ENCODE peak calls at places on chromosome 14, in seven cellular contexts. One of them, this sample, is unnamed.

GRCh38 chr14:91903070-91903469 is 35.7 kb upstream of the TC2N start:
- DNase-seq in H1: no peak
- DNase-seq in GM12878: no peak
- DNase-seq in HepG2: no peak
- DNase-seq in HCT116: no peak
- DNase-seq in K562: no peak
- DNase-seq in endothelial cell of umbilical vein: no peak
- DNase-seq in this sample: no peak

GRCh38 chr14:35140718-35141581 is 18.6 kb downstream of the PRORP start:
- DNase-seq in HepG2: peak
- DNase-seq in GM12878: no peak
- DNase-seq in K562: no peak
- DNase-seq in HCT116: no peak
- DNase-seq in endothelial cell of umbilical vein: peak
- DNase-seq in H1: no peak
- DNase-seq in this sample: no peak

GRCh38 chr14:93970967-93971634 is 5.3 kb downstream of the ASB2 start:
- DNase-seq in endothelial cell of umbilical vein: no peak
- DNase-seq in H1: no peak
- DNase-seq in GM12878: no peak
- DNase-seq in K562: no peak
- DNase-seq in HCT116: no peak
- DNase-seq in HepG2: no peak
- DNase-seq in this sample: no peak

GRCh38 chr14:54728700-54729527 is 162.0 kb downstream of the SAMD4A start:
- DNase-seq in HCT116: no peak
- DNase-seq in K562: no peak
- DNase-seq in HepG2: no peak
- DNase-seq in GM12878: no peak
- DNase-seq in H1: no peak
- DNase-seq in endothelial cell of umbilical vein: no peak
- DNase-seq in this sample: no peak

GRCh38 chr14:75522224-75522764 is at the start of gene BATF:
- DNase-seq in K562: no peak
- DNase-seq in GM12878: no peak
- DNase-seq in HepG2: no peak
- DNase-seq in H1: no peak
- DNase-seq in endothelial cell of umbilical vein: no peak
- DNase-seq in HCT116: no peak
- DNase-seq in this sample: no peak

GRCh38 chr14:66944872-66945271 is 244.4 kb upstream of the GARIN2 start:
- DNase-seq in endothelial cell of umbilical vein: peak
- DNase-seq in H1: no peak
- DNase-seq in K562: no peak
- DNase-seq in HCT116: peak
- DNase-seq in HepG2: peak
- DNase-seq in GM12878: no peak
- DNase-seq in this sample: peak

GRCh38 chr14:60720962-60721330 is 3.2 kb downstream of the SIX4 start:
- DNase-seq in endothelial cell of umbilical vein: no peak
- DNase-seq in K562: no peak
- DNase-seq in HCT116: no peak
- DNase-seq in H1: no peak
- DNase-seq in HepG2: peak
- DNase-seq in GM12878: no peak
- DNase-seq in this sample: no peak

GRCh38 chr14:98015921-98016320 is 1218.7 kb downstream of the VRK1 start:
- DNase-seq in K562: no peak
- DNase-seq in HepG2: no peak
- DNase-seq in HCT116: no peak
- DNase-seq in GM12878: no peak
- DNase-seq in endothelial cell of umbilical vein: no peak
- DNase-seq in H1: no peak
- DNase-seq in this sample: no peak

GRCh38 chr14:83734431-83734830 is 1795.5 kb upstream of the FLRT2 start:
- DNase-seq in HepG2: no peak
- DNase-seq in HCT116: no peak
- DNase-seq in GM12878: no peak
- DNase-seq in K562: no peak
- DNase-seq in H1: no peak
- DNase-seq in endothelial cell of umbilical vein: no peak
- DNase-seq in this sample: no peak

GRCh38 chr14:39310071-39310470 is 76.4 kb downstream of the MIA2 start:
- DNase-seq in endothelial cell of umbilical vein: no peak
- DNase-seq in HCT116: no peak
- DNase-seq in GM12878: no peak
- DNase-seq in K562: no peak
- DNase-seq in H1: no peak
- DNase-seq in HepG2: no peak
- DNase-seq in this sample: no peak

GRCh38 chr14:31988237-31988636 is 88.9 kb upstream of the ARHGAP5 start:
- DNase-seq in H1: no peak
- DNase-seq in K562: no peak
- DNase-seq in endothelial cell of umbilical vein: no peak
- DNase-seq in HepG2: peak
- DNase-seq in HCT116: no peak
- DNase-seq in GM12878: no peak
- DNase-seq in this sample: no peak

GRCh38 chr14:74510955-74511354 is 17.4 kb downstream of the ISCA2 start:
- DNase-seq in H1: no peak
- DNase-seq in endothelial cell of umbilical vein: peak
- DNase-seq in HepG2: no peak
- DNase-seq in HCT116: no peak
- DNase-seq in GM12878: no peak
- DNase-seq in K562: no peak
- DNase-seq in this sample: no peak

GRCh38 chr14:49206832-49207231 is 379.3 kb downstream of the RPS29 start:
- DNase-seq in H1: no peak
- DNase-seq in GM12878: no peak
- DNase-seq in endothelial cell of umbilical vein: no peak
- DNase-seq in K562: no peak
- DNase-seq in HepG2: no peak
- DNase-seq in HCT116: no peak
- DNase-seq in this sample: no peak

GRCh38 chr14:103122578-103123127 is 608 bp upstream of the TNFAIP2 start:
- DNase-seq in K562: no peak
- DNase-seq in endothelial cell of umbilical vein: peak
- DNase-seq in HepG2: no peak
- DNase-seq in GM12878: no peak
- DNase-seq in HCT116: no peak
- DNase-seq in H1: peak
- DNase-seq in this sample: no peak
- TF ChIP-seq EZH2 in K562: no peak
- TF ChIP-seq EZH2 in endothelial cell of umbilical vein: no peak
- TF ChIP-seq EZH2 in HepG2: no peak
- TF ChIP-seq EZH2 in GM12878: no peak
- TF ChIP-seq EZH2 in HCT116: no peak
- TF ChIP-seq EZH2 in H1: peak
- TF ChIP-seq EZH2 in this sample: no peak

DNA sequence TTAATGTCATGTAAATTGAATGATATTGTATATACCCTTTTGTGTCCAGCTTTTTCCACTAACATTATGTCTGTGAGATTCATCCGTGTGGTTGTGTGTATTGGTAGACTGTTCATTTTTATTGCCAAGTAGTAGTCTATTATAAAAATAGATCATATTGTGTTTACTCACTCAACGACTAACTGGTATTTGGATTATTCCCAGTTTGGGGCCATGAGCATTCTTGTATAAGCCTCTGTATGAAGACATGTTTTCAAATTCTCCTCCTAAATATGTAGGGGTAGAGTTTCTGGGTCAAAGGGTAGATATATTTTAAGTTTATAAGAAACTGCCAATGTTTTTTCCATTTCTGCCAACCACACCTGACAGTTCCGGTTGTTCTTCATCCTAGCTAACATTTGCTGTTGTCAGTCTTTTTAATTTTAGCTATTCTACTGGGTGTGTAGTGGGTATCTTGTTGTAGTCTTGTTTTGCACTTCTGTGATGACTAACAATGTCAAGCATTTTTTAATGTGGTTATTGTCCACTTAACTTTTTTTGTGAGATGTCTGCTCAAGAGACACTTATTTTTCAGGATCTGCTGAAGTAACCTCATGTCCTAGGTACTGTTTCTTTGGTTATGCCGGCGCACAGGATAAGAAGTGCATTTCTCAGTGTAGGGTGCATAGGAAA is 93.2 kb downstream of the DACT1 start:
- DNase-seq in HepG2: no peak
- DNase-seq in K562: no peak
- DNase-seq in endothelial cell of umbilical vein: no peak
- DNase-seq in H1: no peak
- DNase-seq in GM12878: no peak
- DNase-seq in HCT116: no peak
- DNase-seq in this sample: no peak
- H3K9ac ChIP-seq in HepG2: no peak
- H3K9ac ChIP-seq in K562: no peak
- H3K9ac ChIP-seq in endothelial cell of umbilical vein: no peak
- H3K9ac ChIP-seq in H1: no peak
- H3K9ac ChIP-seq in GM12878: no peak
- H3K9ac ChIP-seq in HCT116: no peak
- H3K9ac ChIP-seq in this sample: no peak

GRCh38 chr14:80606347-80606772 is 335.2 kb downstream of the CEP128 start:
- DNase-seq in HepG2: no peak
- DNase-seq in HCT116: no peak
- DNase-seq in H1: no peak
- DNase-seq in K562: no peak
- DNase-seq in endothelial cell of umbilical vein: no peak
- DNase-seq in GM12878: no peak
- DNase-seq in this sample: no peak
- TF ChIP-seq POLR2AphosphoS5 in HepG2: no peak
- TF ChIP-seq POLR2AphosphoS5 in HCT116: no peak
- TF ChIP-seq POLR2AphosphoS5 in H1: no peak
- TF ChIP-seq POLR2AphosphoS5 in K562: no peak
- TF ChIP-seq POLR2AphosphoS5 in endothelial cell of umbilical vein: no peak
- TF ChIP-seq POLR2AphosphoS5 in GM12878: no peak
- TF ChIP-seq POLR2AphosphoS5 in this sample: no peak

GRCh38 chr14:104137297-104138097 is 890 bp upstream of the KIF26A start:
- DNase-seq in HCT116: no peak
- DNase-seq in endothelial cell of umbilical vein: peak
- DNase-seq in K562: peak
- DNase-seq in H1: peak
- DNase-seq in HepG2: peak
- DNase-seq in GM12878: no peak
- DNase-seq in this sample: no peak
- TF ChIP-seq EZH2 in HCT116: no peak
- TF ChIP-seq EZH2 in endothelial cell of umbilical vein: no peak
- TF ChIP-seq EZH2 in K562: no peak
- TF ChIP-seq EZH2 in H1: peak
- TF ChIP-seq EZH2 in HepG2: no peak
- TF ChIP-seq EZH2 in GM12878: no peak
- TF ChIP-seq EZH2 in this sample: no peak

DNA sequence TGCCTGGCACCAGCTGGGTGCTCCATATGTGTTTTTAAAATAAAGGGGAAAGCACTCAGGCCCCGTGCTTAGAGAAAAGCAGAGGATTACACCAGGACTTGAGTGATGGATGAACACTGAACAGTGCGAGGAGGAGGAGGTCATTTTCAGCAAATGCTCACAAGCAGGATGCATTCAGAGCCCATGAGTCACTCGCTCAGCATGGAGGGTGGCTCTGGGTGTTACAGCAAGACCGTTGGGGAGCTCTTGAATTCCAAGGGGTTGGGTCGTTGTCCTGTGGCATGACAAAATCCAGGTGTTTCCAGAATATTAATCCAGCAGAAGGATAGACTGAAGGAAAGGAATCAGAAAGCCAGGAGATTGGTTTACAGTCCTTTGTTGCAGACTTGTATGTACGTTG is 2.9 kb upstream of the BDKRB1 start:
- DNase-seq in K562: no peak
- DNase-seq in HCT116: no peak
- DNase-seq in endothelial cell of umbilical vein: no peak
- DNase-seq in GM12878: no peak
- DNase-seq in HepG2: no peak
- DNase-seq in H1: no peak
- DNase-seq in this sample: no peak
- H3K9ac ChIP-seq in K562: no peak
- H3K9ac ChIP-seq in HCT116: no peak
- H3K9ac ChIP-seq in endothelial cell of umbilical vein: no peak
- H3K9ac ChIP-seq in GM12878: no peak
- H3K9ac ChIP-seq in HepG2: no peak
- H3K9ac ChIP-seq in H1: no peak
- H3K9ac ChIP-seq in this sample: no peak

GRCh38 chr14:68607852-68608232 is 185.0 kb downstream of the ZFP36L1 start:
- DNase-seq in endothelial cell of umbilical vein: no peak
- DNase-seq in GM12878: no peak
- DNase-seq in K562: no peak
- DNase-seq in HepG2: no peak
- DNase-seq in H1: no peak
- DNase-seq in HCT116: no peak
- DNase-seq in this sample: no peak
- TF ChIP-seq POLR2AphosphoS5 in endothelial cell of umbilical vein: no peak
- TF ChIP-seq POLR2AphosphoS5 in GM12878: no peak
- TF ChIP-seq POLR2AphosphoS5 in K562: no peak
- TF ChIP-seq POLR2AphosphoS5 in HepG2: no peak
- TF ChIP-seq POLR2AphosphoS5 in H1: no peak
- TF ChIP-seq POLR2AphosphoS5 in HCT116: no peak
- TF ChIP-seq POLR2AphosphoS5 in this sample: no peak

GRCh38 chr14:37591311-37591940 is 3.6 kb downstream of the FOXA1 start:
- DNase-seq in HCT116: no peak
- DNase-seq in GM12878: no peak
- DNase-seq in endothelial cell of umbilical vein: no peak
- DNase-seq in K562: no peak
- DNase-seq in HepG2: no peak
- DNase-seq in H1: peak
- DNase-seq in this sample: no peak
- TF ChIP-seq EZH2 in HCT116: no peak
- TF ChIP-seq EZH2 in GM12878: no peak
- TF ChIP-seq EZH2 in endothelial cell of umbilical vein: no peak
- TF ChIP-seq EZH2 in K562: no peak
- TF ChIP-seq EZH2 in HepG2: no peak
- TF ChIP-seq EZH2 in H1: no peak
- TF ChIP-seq EZH2 in this sample: no peak

GRCh38 chr14:71628433-71628832 is 303.8 kb upstream of the RGS6 start:
- DNase-seq in HCT116: no peak
- DNase-seq in H1: no peak
- DNase-seq in GM12878: no peak
- DNase-seq in HepG2: no peak
- DNase-seq in K562: no peak
- DNase-seq in endothelial cell of umbilical vein: no peak
- DNase-seq in this sample: no peak
- H3K9ac ChIP-seq in HCT116: no peak
- H3K9ac ChIP-seq in H1: no peak
- H3K9ac ChIP-seq in GM12878: no peak
- H3K9ac ChIP-seq in HepG2: no peak
- H3K9ac ChIP-seq in K562: no peak
- H3K9ac ChIP-seq in endothelial cell of umbilical vein: no peak
- H3K9ac ChIP-seq in this sample: no peak

DNA sequence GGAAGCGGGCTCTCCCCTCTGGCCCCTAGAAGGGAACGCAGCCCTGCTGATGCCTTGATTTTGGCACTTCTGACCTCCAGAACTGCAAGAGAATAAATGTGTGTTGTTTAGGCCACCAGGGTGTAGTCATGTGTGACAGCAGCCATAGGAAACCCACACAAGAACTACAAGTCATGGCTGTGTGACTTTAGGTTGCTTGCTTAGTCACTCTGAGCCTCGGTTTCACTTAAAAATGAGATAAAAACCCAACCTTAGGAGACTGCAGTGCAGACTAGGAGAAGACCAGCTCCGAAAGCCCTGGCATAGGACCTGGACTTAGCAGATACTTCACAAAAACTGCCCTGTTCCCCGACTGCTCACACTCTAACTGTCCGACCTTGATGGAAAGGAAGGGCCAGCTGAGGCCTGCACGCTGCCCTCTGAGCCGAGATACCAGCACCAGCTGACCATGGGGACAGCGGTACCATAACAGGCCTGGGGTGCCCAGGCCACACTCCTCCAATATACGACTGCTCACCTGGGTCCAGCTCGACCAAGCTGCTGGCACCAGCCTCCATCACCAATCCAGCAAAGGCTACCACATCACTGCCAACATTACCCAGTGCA is 53.5 kb downstream of the CCDC85C start:
- DNase-seq in HepG2: no peak
- DNase-seq in GM12878: no peak
- DNase-seq in K562: no peak
- DNase-seq in H1: no peak
- DNase-seq in endothelial cell of umbilical vein: no peak
- DNase-seq in HCT116: no peak
- DNase-seq in this sample: no peak
- TF ChIP-seq POLR2AphosphoS5 in HepG2: no peak
- TF ChIP-seq POLR2AphosphoS5 in GM12878: no peak
- TF ChIP-seq POLR2AphosphoS5 in K562: no peak
- TF ChIP-seq POLR2AphosphoS5 in H1: no peak
- TF ChIP-seq POLR2AphosphoS5 in endothelial cell of umbilical vein: no peak
- TF ChIP-seq POLR2AphosphoS5 in HCT116: no peak
- TF ChIP-seq POLR2AphosphoS5 in this sample: no peak